ENCODE peak calls at places on chromosomes 4 and X, in eight cellular contexts. S is RCC 7860, Z is esophagus muscularis mucosa, Y is nucleus accumbens, O is fibroblast of pulmonary artery, V is ACHN, B is GM20000, E is left cardiac atrium. P is an unnamed sample.
A peak's percentile ranks its signal among the peaks of the same experiment; 100 is the strongest.

GRCh38 chrX:66038115-66038514 is 1.8 kb downstream of the VSIG4 start:
- DNase-seq in O (no peak), B (no peak), Y (no peak), S (no peak), Z (no peak), V (no peak), E (no peak), P (no peak)

GRCh38 chr4:156999175-156999517 is 27.5 kb upstream of the PDGFC start:
- DNase-seq in V (peak; percentile 97), Y (no peak), O (peak; percentile 100), B (no peak), S (peak; percentile 93), Z (no peak), E (no peak), P (peak; percentile 90)

GRCh38 chr4:169225058-169225751 is 45.6 kb downstream of the SH3RF1 start:
- DNase-seq in B (no peak), Y (no peak), O (peak; percentile 97), E (no peak), Z (peak; percentile 55), V (peak; percentile 93), S (peak; percentile 92), P (peak; percentile 86)

GRCh38 chrX:50448565-50448964 is 22.1 kb downstream of the DGKK start:
- DNase-seq in V (peak; percentile 22), S (peak; percentile 37), E (no peak), Z (no peak), B (no peak), O (no peak), Y (no peak), P (peak; percentile 47)

GRCh38 chr4:24850669-24851068 is 55.3 kb downstream of the SOD3 start:
- DNase-seq in Y (peak; percentile 48), E (no peak), Z (no peak), V (peak; percentile 55), O (peak; percentile 85), S (peak; percentile 78), B (no peak), P (peak; percentile 28)

GRCh38 chrX:71637253-71637618 is 18.9 kb upstream of the CXCR3 start:
- DNase-seq in B (no peak), Y (no peak), Z (no peak), S (no peak), E (no peak), V (no peak), O (no peak), P (no peak)

GRCh38 chr4:124279741-124280140 is 432.8 kb downstream of the ANKRD50 start:
- DNase-seq in B (no peak), S (no peak), Y (no peak), Z (no peak), E (no peak), V (no peak), O (no peak), P (no peak)

GRCh38 chr4:41644915-41645295 is 103.6 kb downstream of the PHOX2B start:
- DNase-seq in V (no peak), Y (no peak), B (no peak), S (no peak), O (no peak), E (no peak), Z (no peak), P (no peak)

GRCh38 chr4:25484243-25484721 is 107.2 kb downstream of the ANAPC4 start:
- DNase-seq in V (no peak), O (peak; percentile 36), Y (no peak), Z (no peak), B (no peak), S (no peak), E (no peak), P (no peak)

GRCh38 chrX:11386001-11386523 is 92.8 kb downstream of the AMELX start:
- DNase-seq in E (no peak), V (peak; percentile 5), Y (no peak), B (no peak), S (no peak), Z (no peak), O (peak; percentile 77), P (no peak)

GRCh38 chrX:153688900-153689590 is 1.3 kb downstream of the SLC6A8 start:
- DNase-seq in Z (no peak), S (peak; percentile 27), B (no peak), V (peak; percentile 39), Y (peak; percentile 60), E (no peak), O (peak; percentile 21), P (peak; percentile 27)

GRCh38 chr4:94577136-94577535 is 125.4 kb downstream of the PDLIM5 start:
- DNase-seq in B (no peak), O (peak; percentile 76), V (no peak), Y (peak; percentile 84), S (no peak), Z (no peak), E (peak; percentile 59), P (no peak)

GRCh38 chr4:173536808-173537429 is 6.9 kb upstream of the HAND2 start:
- DNase-seq in S (no peak), O (no peak), V (peak; percentile 3), B (no peak), E (peak; percentile 50), Z (no peak), Y (no peak), P (no peak)

GRCh38 chr4:148445071-148445902 is 3.1 kb upstream of the NR3C2 start:
- DNase-seq in B (peak; percentile 61), S (no peak), Y (peak; percentile 70), E (peak; percentile 74), V (no peak), Z (no peak), O (no peak), P (peak; percentile 31)

GRCh38 chr4:132427125-132427524 is 722.0 kb upstream of the PCDH10 start:
- DNase-seq in O (no peak), Y (no peak), S (no peak), V (no peak), E (no peak), B (no peak), Z (no peak), P (no peak)

GRCh38 chr4:101315041-101315440 is 32.3 kb downstream of the PPP3CA start:
- DNase-seq in O (no peak), Y (no peak), V (no peak), S (no peak), E (no peak), B (no peak), Z (no peak), P (no peak)

GRCh38 chr4:113849771-113850170 is 88.2 kb upstream of the CAMK2D start:
- DNase-seq in Y (no peak), S (no peak), V (no peak), O (peak; percentile 69), B (no peak), E (peak; percentile 41), Z (no peak), P (no peak)

GRCh38 chr4:108029321-108029720 is 39.6 kb downstream of the HADH start:
- DNase-seq in O (no peak), E (no peak), V (no peak), Z (no peak), Y (no peak), S (no peak), B (no peak), P (no peak)

GRCh38 chr4:86497980-86498379 is 96.1 kb upstream of the PTPN13 start:
- DNase-seq in O (no peak), V (no peak), E (peak; percentile 32), Y (no peak), S (peak; percentile 25), B (no peak), Z (no peak), P (no peak)

GRCh38 chr4:86627736-86628135 is 33.6 kb downstream of the PTPN13 start:
- DNase-seq in S (no peak), O (no peak), Y (no peak), B (no peak), E (no peak), Z (no peak), V (no peak), P (no peak)

GRCh38 chr4:86032476-86033022 is 327.3 kb downstream of the MAPK10 start:
- DNase-seq in V (no peak), Y (no peak), E (no peak), S (no peak), B (no peak), Z (no peak), O (peak; percentile 93), P (peak; percentile 66)

GRCh38 chr4:141871086-141871485 is 234.7 kb downstream of the IL15 start:
- DNase-seq in V (no peak), O (peak; percentile 61), Z (no peak), B (no peak), Y (no peak), E (no peak), S (no peak), P (no peak)

GRCh38 chr4:1447676-1448588 is 41.7 kb upstream of the NKX1-1 start:
- DNase-seq in S (no peak), Z (no peak), V (no peak), Y (no peak), O (no peak), E (no peak), B (no peak), P (no peak)

GRCh38 chr4:47855350-47855749 is 17.5 kb upstream of the CORIN start:
- DNase-seq in Z (no peak), O (no peak), B (no peak), Y (no peak), S (no peak), V (no peak), E (no peak), P (no peak)